ENCODE peak calls at places on chromosomes 2 and 18, in six cellular contexts. One of them, this sample, is unnamed.

GRCh38 chr2:3594493-3595281 is at the start of gene COLEC11:
- DNase-seq in cardiac fibroblast: peak; percentile 63
- DNase-seq in HL-60: no peak
- DNase-seq in A549: no peak
- DNase-seq in AG10803: peak; percentile 22
- DNase-seq in heart left ventricle: peak; percentile 72
- DNase-seq in this sample: no peak

GRCh38 chr2:47486858-47487497 is 84.0 kb downstream of the MSH2 start:
- DNase-seq in cardiac fibroblast: no peak
- DNase-seq in HL-60: peak; percentile 52
- DNase-seq in A549: no peak
- DNase-seq in AG10803: no peak
- DNase-seq in heart left ventricle: no peak
- DNase-seq in this sample: peak; percentile 10

GRCh38 chr18:77059294-77059916 is 73.2 kb downstream of the MBP start:
- DNase-seq in cardiac fibroblast: peak; percentile 84
- DNase-seq in HL-60: peak; percentile 86
- DNase-seq in A549: peak; percentile 80
- DNase-seq in AG10803: peak; percentile 64
- DNase-seq in heart left ventricle: no peak
- DNase-seq in this sample: peak; percentile 60

GRCh38 chr2:221494556-221494955 is 77.5 kb downstream of the EPHA4 start:
- DNase-seq in cardiac fibroblast: peak; percentile 26
- DNase-seq in HL-60: no peak
- DNase-seq in A549: no peak
- DNase-seq in AG10803: no peak
- DNase-seq in heart left ventricle: no peak
- DNase-seq in this sample: no peak

GRCh38 chr2:36554531-36554930 is 43.4 kb downstream of the FEZ2 start:
- DNase-seq in cardiac fibroblast: no peak
- DNase-seq in HL-60: no peak
- DNase-seq in A549: no peak
- DNase-seq in AG10803: no peak
- DNase-seq in heart left ventricle: no peak
- DNase-seq in this sample: no peak

GRCh38 chr2:241774419-241775222 is 2.0 kb upstream of the GAL3ST2 start:
- DNase-seq in cardiac fibroblast: peak; percentile 51
- DNase-seq in HL-60: no peak
- DNase-seq in A549: no peak
- DNase-seq in AG10803: peak; percentile 72
- DNase-seq in heart left ventricle: no peak
- DNase-seq in this sample: no peak

GRCh38 chr2:100184055-100184737 is 41.8 kb upstream of the AFF3 start:
- DNase-seq in cardiac fibroblast: no peak
- DNase-seq in HL-60: no peak
- DNase-seq in A549: no peak
- DNase-seq in AG10803: peak; percentile 25
- DNase-seq in heart left ventricle: no peak
- DNase-seq in this sample: no peak

GRCh38 chr2:96251721-96252292 is 14.0 kb downstream of the TMEM127 start:
- DNase-seq in cardiac fibroblast: peak; percentile 94
- DNase-seq in HL-60: no peak
- DNase-seq in A549: peak; percentile 68
- DNase-seq in AG10803: peak; percentile 92
- DNase-seq in heart left ventricle: peak; percentile 82
- DNase-seq in this sample: no peak

GRCh38 chr2:229330952-229331351 is 59.9 kb upstream of the PID1 start:
- DNase-seq in cardiac fibroblast: no peak
- DNase-seq in HL-60: peak; percentile 87
- DNase-seq in A549: no peak
- DNase-seq in AG10803: no peak
- DNase-seq in heart left ventricle: no peak
- DNase-seq in this sample: no peak

GRCh38 chr2:178770518-178770917 is 36.7 kb downstream of the TTN start:
- DNase-seq in cardiac fibroblast: no peak
- DNase-seq in HL-60: no peak
- DNase-seq in A549: no peak
- DNase-seq in AG10803: no peak
- DNase-seq in heart left ventricle: no peak
- DNase-seq in this sample: no peak

GRCh38 chr2:169715379-169716228 is 18.0 kb upstream of the KLHL23 start:
- DNase-seq in cardiac fibroblast: peak; percentile 29
- DNase-seq in HL-60: no peak
- DNase-seq in A549: no peak
- DNase-seq in AG10803: peak; percentile 32
- DNase-seq in heart left ventricle: no peak
- DNase-seq in this sample: no peak

GRCh38 chr18:46199515-46200147 is 95.4 kb downstream of the HAUS1 start:
- DNase-seq in cardiac fibroblast: peak; percentile 43
- DNase-seq in HL-60: no peak
- DNase-seq in A549: peak; percentile 79
- DNase-seq in AG10803: peak; percentile 25
- DNase-seq in heart left ventricle: no peak
- DNase-seq in this sample: no peak

GRCh38 chr2:75465317-75465998 is 95.3 kb downstream of the EVA1A start:
- DNase-seq in cardiac fibroblast: peak; percentile 60
- DNase-seq in HL-60: no peak
- DNase-seq in A549: peak; percentile 13
- DNase-seq in AG10803: peak; percentile 53
- DNase-seq in heart left ventricle: no peak
- DNase-seq in this sample: no peak

DNA sequence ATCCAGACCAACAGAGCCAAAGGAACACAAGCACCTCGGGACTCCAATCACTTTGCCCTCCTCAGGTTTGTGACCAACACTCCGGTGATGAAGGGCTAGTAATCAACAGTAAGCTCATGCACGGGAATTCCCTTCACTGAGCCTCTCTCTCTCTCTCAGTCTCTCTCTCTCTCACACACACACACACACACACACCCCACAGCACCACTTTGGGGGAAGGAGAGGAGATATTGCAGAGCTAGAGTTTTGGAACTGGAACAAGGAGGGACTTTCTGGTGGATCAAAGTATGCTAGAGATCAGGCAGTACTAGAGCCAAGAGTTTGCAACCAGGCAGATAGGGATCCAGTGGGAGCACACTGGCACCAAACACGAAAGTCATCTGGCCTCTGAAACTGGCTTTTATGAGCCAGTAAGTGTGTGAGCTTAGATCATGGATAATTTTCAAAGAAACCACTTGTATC is 98.7 kb downstream of the ANKRD44 start:
- DNase-seq in cardiac fibroblast: no peak
- DNase-seq in HL-60: no peak
- DNase-seq in A549: no peak
- DNase-seq in AG10803: no peak
- DNase-seq in heart left ventricle: no peak
- DNase-seq in this sample: no peak
- H3K4me3 ChIP-seq in cardiac fibroblast: no peak overlapping the region
- H3K4me3 ChIP-seq in HL-60: no peak overlapping the region
- H3K4me3 ChIP-seq in A549: no peak overlapping the region
- H3K4me3 ChIP-seq in AG10803: no peak overlapping the region
- H3K4me3 ChIP-seq in heart left ventricle: no peak overlapping the region
- H3K4me3 ChIP-seq in this sample: no peak overlapping the region

DNA sequence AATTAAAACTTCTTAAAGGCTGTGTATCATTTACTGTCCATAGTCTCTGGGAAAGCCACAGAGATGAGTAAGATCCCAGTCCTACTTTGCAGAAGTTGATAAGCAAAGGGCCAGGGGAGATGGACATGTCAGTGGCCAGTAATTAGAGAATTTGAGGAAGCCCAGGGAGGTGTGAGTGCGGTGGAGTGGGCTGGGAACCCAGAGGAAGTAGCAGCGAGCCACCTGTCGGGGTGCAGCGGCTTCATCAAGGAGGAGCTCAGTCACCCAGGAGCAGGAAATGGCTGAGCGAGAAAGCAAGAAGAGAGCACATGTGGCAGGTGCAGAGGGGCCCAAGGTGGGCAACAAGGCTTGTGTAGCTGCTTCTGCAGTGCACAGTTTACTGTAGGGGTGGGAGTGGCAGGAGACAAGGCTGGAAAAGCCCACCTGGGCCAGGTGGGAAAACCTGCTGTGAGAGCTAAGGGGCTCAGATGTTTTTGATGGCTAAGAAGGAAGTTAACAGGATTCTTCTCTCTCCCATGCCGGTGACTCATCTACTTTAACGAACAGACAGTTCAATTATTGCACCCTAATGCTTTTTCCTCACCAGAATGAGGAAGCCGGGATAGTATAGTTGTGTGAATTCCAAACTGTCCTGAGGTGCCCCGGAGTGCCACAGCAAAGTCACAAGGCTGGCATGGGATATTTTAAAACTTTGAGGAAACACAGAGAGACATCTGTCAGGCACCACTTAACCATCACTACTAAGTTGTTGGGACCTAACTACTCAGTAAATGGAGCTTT is 34.8 kb upstream of the MGAT5 start:
- DNase-seq in cardiac fibroblast: no peak
- DNase-seq in HL-60: peak; percentile 71
- DNase-seq in A549: no peak
- DNase-seq in AG10803: no peak
- DNase-seq in heart left ventricle: peak; percentile 36
- DNase-seq in this sample: peak; percentile 63
- H3K4me3 ChIP-seq in cardiac fibroblast: no peak overlapping the region
- H3K4me3 ChIP-seq in HL-60: no peak overlapping the region
- H3K4me3 ChIP-seq in A549: no peak overlapping the region
- H3K4me3 ChIP-seq in AG10803: no peak overlapping the region
- H3K4me3 ChIP-seq in heart left ventricle: no peak overlapping the region
- H3K4me3 ChIP-seq in this sample: no peak overlapping the region

DNA sequence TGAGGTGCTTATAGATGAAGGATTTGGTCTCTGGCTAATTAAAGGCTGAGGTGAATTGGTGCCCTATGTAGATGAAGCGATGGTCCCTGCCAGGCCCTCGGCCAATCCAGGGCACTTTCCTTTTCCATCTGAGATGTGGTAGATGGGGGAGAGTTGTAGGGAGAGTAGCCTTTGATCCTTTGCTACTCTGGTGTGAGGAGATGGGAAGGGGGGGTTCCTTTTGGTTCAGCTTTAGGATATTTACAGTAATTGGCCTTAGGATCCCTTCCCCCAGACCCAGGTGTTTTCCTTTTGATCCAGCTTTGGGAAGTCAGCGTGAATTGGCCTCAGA is 5.4 kb upstream of the ZC3H8 start:
- DNase-seq in cardiac fibroblast: no peak
- DNase-seq in HL-60: no peak
- DNase-seq in A549: no peak
- DNase-seq in AG10803: no peak
- DNase-seq in heart left ventricle: no peak
- DNase-seq in this sample: no peak
- H3K4me3 ChIP-seq in cardiac fibroblast: no peak overlapping the region
- H3K4me3 ChIP-seq in HL-60: no peak overlapping the region
- H3K4me3 ChIP-seq in A549: no peak overlapping the region
- H3K4me3 ChIP-seq in AG10803: no peak overlapping the region
- H3K4me3 ChIP-seq in heart left ventricle: no peak overlapping the region
- H3K4me3 ChIP-seq in this sample: no peak overlapping the region

GRCh38 chr2:163077241-163077640 is 238.7 kb upstream of the KCNH7 start:
- DNase-seq in cardiac fibroblast: no peak
- DNase-seq in HL-60: peak; percentile 65
- DNase-seq in A549: no peak
- DNase-seq in AG10803: no peak
- DNase-seq in heart left ventricle: no peak
- DNase-seq in this sample: peak; percentile 56
- H3K4me3 ChIP-seq in cardiac fibroblast: no peak overlapping the region
- H3K4me3 ChIP-seq in HL-60: no peak overlapping the region
- H3K4me3 ChIP-seq in A549: no peak overlapping the region
- H3K4me3 ChIP-seq in AG10803: no peak overlapping the region
- H3K4me3 ChIP-seq in heart left ventricle: no peak overlapping the region
- H3K4me3 ChIP-seq in this sample: no peak overlapping the region